ENCODE peak calls at places on chromosomes 2 and 18, in seven cellular contexts. R, S, W, U, M, Q and V are unnamed samples.
A peak's percentile ranks its signal among the peaks of the same experiment; 100 is the strongest.

GRCh38 chr2:65880451-65880850 is 448.1 kb upstream of the SPRED2 start:
- DNase-seq in R (no peak), S (no peak), W (no peak), U (no peak), M (no peak), Q (peak; percentile 82), V (peak; percentile 52)

GRCh38 chr2:8236391-8236790 is 445.5 kb upstream of the ID2 start:
- DNase-seq in R (no peak), S (no peak), W (no peak), U (no peak), M (no peak), Q (no peak), V (no peak)

GRCh38 chr2:218821605-218822211 is 9.9 kb downstream of the PRKAG3 start:
- DNase-seq in R (no peak), S (no peak), W (no peak), U (no peak), M (no peak), Q (no peak), V (peak; percentile 13)

GRCh38 chr18:51170689-51171088 is 26.8 kb downstream of the MEX3C start:
- DNase-seq in R (no peak), S (no peak), W (no peak), U (no peak), M (no peak), Q (no peak), V (no peak)

GRCh38 chr2:2645162-2645855 is 314.2 kb upstream of the MYT1L start:
- DNase-seq in R (no peak), S (no peak), W (no peak), U (no peak), M (no peak), Q (no peak), V (no peak)

GRCh38 chr2:234951386-234952269 is at the start of gene SH3BP4:
- DNase-seq in R (peak; percentile 79), S (peak; percentile 72), W (peak; percentile 89), U (no peak), M (peak; percentile 84), Q (peak; percentile 50), V (peak; percentile 80)

GRCh38 chr2:205482399-205483065 is 199.8 kb upstream of the NRP2 start:
- DNase-seq in R (no peak), S (peak; percentile 36), W (peak; percentile 70), U (peak; percentile 56), M (no peak), Q (no peak), V (peak; percentile 27)

GRCh38 chr2:241974096-241974495 is 104.6 kb downstream of the RTP5 start:
- DNase-seq in R (no peak), S (no peak), W (no peak), U (no peak), M (no peak), Q (no peak), V (no peak)

GRCh38 chr2:164620873-164621760 is at the start of gene GRB14:
- DNase-seq in R (no peak), S (no peak), W (peak; percentile 92), U (peak; percentile 62), M (peak; percentile 19), Q (peak; percentile 18), V (peak; percentile 93)

GRCh38 chr2:8564475-8564874 is 117.4 kb upstream of the ID2 start:
- DNase-seq in R (no peak), S (no peak), W (no peak), U (no peak), M (no peak), Q (no peak), V (no peak)

GRCh38 chr2:53632714-53633113 is 134.9 kb upstream of the CHAC2 start:
- DNase-seq in R (no peak), S (peak; percentile 2), W (no peak), U (no peak), M (peak; percentile 6), Q (peak; percentile 55), V (no peak)

GRCh38 chr2:174153757-174154680 is 94.3 kb downstream of the OLA1 start:
- DNase-seq in R (no peak), S (peak; percentile 85), W (no peak), U (no peak), M (peak; percentile 81), Q (no peak), V (no peak)

GRCh38 chr2:205175831-205176230 is 506.5 kb upstream of the NRP2 start:
- DNase-seq in R (no peak), S (no peak), W (no peak), U (no peak), M (no peak), Q (no peak), V (no peak)

GRCh38 chr2:207813221-207813916 is 43.7 kb upstream of the FZD5 start:
- DNase-seq in R (peak; percentile 90), S (no peak), W (peak; percentile 52), U (no peak), M (no peak), Q (no peak), V (peak; percentile 76)

GRCh38 chr2:38194751-38195150 is 118.8 kb upstream of the CYP1B1 start:
- DNase-seq in R (no peak), S (no peak), W (no peak), U (no peak), M (no peak), Q (peak; percentile 24), V (no peak)

GRCh38 chr2:100292022-100292580 is 30.2 kb downstream of the LONRF2 start:
- DNase-seq in R (no peak), S (peak; percentile 96), W (peak; percentile 58), U (no peak), M (peak; percentile 98), Q (peak; percentile 99), V (peak; percentile 96)

GRCh38 chr2:125745514-125745913 is 910.4 kb upstream of the GYPC start:
- DNase-seq in R (peak; percentile 65), S (no peak), W (peak; percentile 79), U (peak; percentile 60), M (peak; percentile 48), Q (peak; percentile 25), V (peak; percentile 83)

GRCh38 chr2:104923665-104924064 is 69.8 kb downstream of the POU3F3 start:
- DNase-seq in R (no peak), S (no peak), W (no peak), U (no peak), M (no peak), Q (no peak), V (no peak)

GRCh38 chr18:54911551-54911950 is 47.7 kb downstream of the CCDC68 start:
- DNase-seq in R (no peak), S (no peak), W (no peak), U (no peak), M (no peak), Q (no peak), V (no peak)

GRCh38 chr2:177239053-177239452 is 25.5 kb downstream of the NFE2L2 start:
- DNase-seq in R (no peak), S (no peak), W (no peak), U (no peak), M (no peak), Q (no peak), V (no peak)

GRCh38 chr2:177241771-177242135 is 22.8 kb downstream of the NFE2L2 start:
- DNase-seq in R (no peak), S (no peak), W (no peak), U (no peak), M (no peak), Q (no peak), V (no peak)

GRCh38 chr2:177242136-177242987 is 22.2 kb downstream of the NFE2L2 start:
- DNase-seq in R (no peak), S (peak; percentile 95), W (no peak), U (no peak), M (peak; percentile 97), Q (peak; percentile 55), V (peak; percentile 72)

GRCh38 chr2:177237932-177238331 is 25.3 kb downstream of the HNRNPA3 start:
- DNase-seq in R (no peak), S (no peak), W (no peak), U (no peak), M (no peak), Q (no peak), V (no peak)

DNA sequence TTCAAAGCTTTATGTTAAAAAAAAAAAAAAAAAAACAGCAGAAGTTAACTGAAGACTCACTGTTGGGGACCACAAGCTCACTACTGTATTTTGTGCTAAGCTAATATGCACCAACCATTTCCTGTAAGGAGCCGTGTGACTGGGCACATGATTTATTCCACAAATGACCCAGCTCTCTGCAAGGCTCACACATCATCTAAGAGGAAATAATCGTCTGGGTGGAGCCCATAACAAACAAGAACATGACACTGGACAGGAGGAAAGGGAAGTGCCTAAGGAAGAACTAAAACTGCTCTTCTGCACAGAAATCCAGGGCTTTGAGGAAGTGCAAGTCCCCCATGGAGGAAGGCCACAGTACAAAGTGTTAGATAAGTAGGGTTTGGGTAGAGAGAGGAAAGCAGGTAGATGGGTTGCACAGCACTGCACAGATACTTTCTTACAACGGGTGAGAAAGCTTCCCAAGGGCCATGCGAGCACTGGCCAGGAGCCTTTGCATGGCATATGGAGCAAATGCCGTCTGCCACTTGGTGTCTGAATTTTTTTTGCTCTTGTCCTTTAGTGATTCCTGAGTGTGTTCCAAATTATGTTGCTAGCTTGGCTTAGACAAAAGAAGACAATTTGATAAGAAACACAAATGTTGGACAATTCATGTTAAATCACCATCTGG is 24.5 kb downstream of the NFE2L2 start:
- DNase-seq in R (no peak), S (peak; percentile 49), W (no peak), U (no peak), M (peak; percentile 75), Q (no peak), V (no peak)
- H3K4me2 ChIP-seq in R (no peak overlapping the region), S (peak overlapping the region; percentile 21), W (no peak overlapping the region), U (no peak overlapping the region), M (no peak overlapping the region), Q (no peak overlapping the region), V (no peak overlapping the region)

GRCh38 chr2:238406222-238406997 is 20.3 kb upstream of the ASB1 start:
- DNase-seq in R (no peak), S (no peak), W (no peak), U (no peak), M (no peak), Q (no peak), V (no peak)
- H4K8ac ChIP-seq in R (no peak overlapping the region), S (no peak overlapping the region), W (no peak overlapping the region), U (no peak overlapping the region), M (no peak overlapping the region), Q (no peak overlapping the region), V (no peak overlapping the region)

DNA sequence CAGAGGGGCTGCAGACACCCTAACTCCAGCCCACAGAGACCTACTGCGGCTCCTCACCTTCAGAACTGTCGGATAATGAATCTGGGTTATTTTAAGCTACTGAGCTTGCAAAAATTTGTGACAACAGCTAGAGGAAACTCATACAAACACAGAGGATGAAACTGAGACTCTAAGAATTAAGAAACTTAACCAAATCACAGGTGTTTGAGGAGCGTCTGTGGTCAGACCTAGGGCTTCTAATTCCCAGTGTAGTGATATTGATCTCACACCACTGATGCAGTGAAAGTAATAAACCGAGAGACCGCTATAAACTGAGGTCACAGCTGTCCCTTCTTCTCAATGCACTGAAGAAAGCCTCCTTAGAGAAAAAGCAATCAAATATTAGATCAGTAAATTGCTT is 110.1 kb downstream of the RGPD3 start:
- DNase-seq in R (no peak), S (no peak), W (no peak), U (no peak), M (no peak), Q (no peak), V (no peak)
- H2BK5ac ChIP-seq in R (no peak overlapping the region), S (no peak overlapping the region), W (no peak overlapping the region), U (no peak overlapping the region), M (no peak overlapping the region), Q (no peak overlapping the region), V (no peak overlapping the region)

DNA sequence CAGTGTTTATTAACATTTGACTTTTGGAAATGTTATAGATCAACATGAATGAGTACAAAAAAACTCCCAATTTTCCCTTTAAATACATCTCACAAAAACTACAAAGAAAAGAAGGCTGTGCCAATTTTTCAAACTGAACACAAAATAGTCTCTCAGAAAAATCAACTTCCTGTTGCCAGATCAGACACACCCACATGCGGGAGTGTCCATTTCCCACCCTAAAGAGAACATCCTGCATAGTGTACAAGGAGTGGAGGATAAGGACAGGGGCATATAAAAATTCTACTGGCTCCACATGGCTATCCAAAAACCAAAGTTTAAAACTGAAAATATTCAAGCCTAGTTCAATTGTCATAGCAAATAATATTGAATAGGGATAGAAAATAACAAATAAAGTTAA is 165.3 kb downstream of the ATAD2B start:
- DNase-seq in R (no peak), S (no peak), W (no peak), U (no peak), M (no peak), Q (no peak), V (no peak)
- H3K4me2 ChIP-seq in R (no peak overlapping the region), S (no peak overlapping the region), W (no peak overlapping the region), U (no peak overlapping the region), M (no peak overlapping the region), Q (no peak overlapping the region), V (no peak overlapping the region)